ENCODE peak calls at places on chromosomes 16 and 17, in five cellular contexts. C is pancreas, U is thoracic aorta, Y is lower leg skin, D is mucosa of descending colon. K is an unnamed sample.

GRCh38 chr16:47459603-47460002 is 1.3 kb downstream of the ITFG1 start:
- DNase-seq in C (no peak), U (no peak), Y (no peak), D (no peak), K (no peak)

GRCh38 chr17:9386401-9386800 is 189.2 kb downstream of the STX8 start:
- DNase-seq in C (no peak), U (no peak), Y (no peak), D (no peak), K (no peak)

GRCh38 chr17:68290268-68290954 is 516 bp downstream of the SLC16A6 start:
- DNase-seq in C (peak), U (no peak), Y (no peak), D (peak), K (no peak)

GRCh38 chr17:15446036-15446435 is 21.4 kb downstream of the CDRT4 start:
- DNase-seq in C (no peak), U (no peak), Y (no peak), D (no peak), K (no peak)

GRCh38 chr16:49116873-49117272 is 164.8 kb downstream of the CBLN1 start:
- DNase-seq in C (no peak), U (no peak), Y (no peak), D (no peak), K (no peak)

GRCh38 chr17:70290770-70291169 is 121.4 kb downstream of the KCNJ2 start:
- DNase-seq in C (no peak), U (no peak), Y (no peak), D (no peak), K (no peak)

GRCh38 chr17:79845601-79845949 is 6.3 kb upstream of the CBX4 start:
- DNase-seq in C (no peak), U (no peak), Y (peak), D (peak), K (no peak)

GRCh38 chr17:30323895-30324319 is 9.9 kb downstream of the TMIGD1 start:
- DNase-seq in C (no peak), U (no peak), Y (peak), D (no peak), K (peak)

GRCh38 chr17:59668816-59669215 is 38.4 kb downstream of the PTRH2 start:
- DNase-seq in C (no peak), U (no peak), Y (no peak), D (no peak), K (no peak)

GRCh38 chr17:57106107-57106835 is 21.2 kb downstream of the AKAP1 start:
- DNase-seq in C (peak), U (no peak), Y (no peak), D (peak), K (no peak)

GRCh38 chr17:46922487-46922803 is 515 bp upstream of the GOSR2 start:
- DNase-seq in C (no peak), U (no peak), Y (no peak), D (no peak), K (no peak)

GRCh38 chr16:14148569-14148968 is 77.5 kb downstream of the MRTFB start:
- DNase-seq in C (no peak), U (no peak), Y (no peak), D (no peak), K (no peak)

GRCh38 chr16:2082171-2082982 is 34.6 kb downstream of the TSC2 start:
- DNase-seq in C (peak), U (no peak), Y (no peak), D (peak), K (peak)

GRCh38 chr16:65406933-65407332 is 285.1 kb upstream of the CDH11 start:
- DNase-seq in C (no peak), U (no peak), Y (no peak), D (no peak), K (no peak)

GRCh38 chr17:9009096-9009495 is 12.2 kb upstream of the NTN1 start:
- DNase-seq in C (no peak), U (no peak), Y (no peak), D (no peak), K (no peak)

GRCh38 chr17:80086081-80086480 is 15.3 kb upstream of the GAA start:
- DNase-seq in C (peak), U (no peak), Y (no peak), D (no peak), K (no peak)

GRCh38 chr17:58313815-58314705 is 14.5 kb downstream of the TSPOAP1 start:
- DNase-seq in C (no peak), U (no peak), Y (no peak), D (no peak), K (no peak)

GRCh38 chr17:70434536-70435490 is 265.5 kb downstream of the KCNJ2 start:
- DNase-seq in C (no peak), U (no peak), Y (no peak), D (peak), K (no peak)

GRCh38 chr17:78658281-78658785 is 81.1 kb upstream of the DNAH17 start:
- DNase-seq in C (no peak), U (no peak), Y (no peak), D (no peak), K (no peak)

GRCh38 chr17:42101513-42102292 is 3.4 kb upstream of the ZNF385C start:
- DNase-seq in C (peak), U (peak), Y (no peak), D (peak), K (no peak)

GRCh38 chr17:63700528-63701441 is 860 bp upstream of the LIMD2 start:
- DNase-seq in C (peak), U (peak), Y (no peak), D (peak), K (no peak)

DNA sequence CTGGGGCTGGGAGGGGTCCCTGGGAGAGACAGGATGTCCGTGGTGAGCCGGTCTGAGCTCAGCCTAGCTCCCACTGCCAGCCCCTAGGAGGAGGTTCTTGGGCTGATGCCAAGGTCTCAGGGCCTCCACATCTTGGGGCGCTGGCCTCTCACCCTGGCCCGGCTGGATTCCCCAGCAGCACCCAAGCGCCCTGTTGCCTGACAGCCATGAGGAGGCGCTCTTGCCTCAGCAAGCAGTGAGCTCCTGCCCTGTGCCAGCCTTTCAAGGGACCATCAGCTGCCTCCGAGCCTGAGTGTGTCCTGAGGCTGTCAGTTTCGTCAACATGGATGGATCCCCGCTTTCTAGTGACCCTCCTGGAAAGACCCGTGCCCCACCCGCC is 234.9 kb upstream of the CIBAR2 start:
- DNase-seq in C (peak), U (no peak), Y (no peak), D (peak), K (no peak)
- TF ChIP-seq CTCF in C (no peak), U (peak), Y (no peak), D (no peak), K (no peak)

DNA sequence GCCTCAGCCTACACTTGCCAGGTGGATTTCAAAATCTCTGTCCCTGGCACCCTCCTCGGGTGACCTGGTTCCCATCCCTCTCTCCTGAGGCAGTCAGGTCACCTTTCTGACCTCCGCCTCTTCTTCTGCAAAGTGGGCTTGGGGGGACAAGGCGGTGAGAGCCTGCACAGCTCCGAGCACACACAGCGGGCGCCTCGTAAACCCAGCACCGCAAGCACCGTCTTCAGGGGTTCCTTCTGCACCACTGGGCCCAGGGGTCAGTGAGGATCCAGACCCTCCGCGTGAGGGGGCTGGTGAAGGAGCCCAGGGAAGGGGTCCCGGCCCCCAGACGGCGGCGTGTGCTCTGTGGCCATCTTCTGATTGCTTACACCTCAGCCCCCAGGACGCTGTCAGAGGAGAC is 2.9 kb downstream of the CBFA2T3 start:
- DNase-seq in C (peak), U (no peak), Y (no peak), D (no peak), K (no peak)
- H3K4me3 ChIP-seq in C (no peak), U (no peak), Y (no peak), D (no peak), K (no peak)

DNA sequence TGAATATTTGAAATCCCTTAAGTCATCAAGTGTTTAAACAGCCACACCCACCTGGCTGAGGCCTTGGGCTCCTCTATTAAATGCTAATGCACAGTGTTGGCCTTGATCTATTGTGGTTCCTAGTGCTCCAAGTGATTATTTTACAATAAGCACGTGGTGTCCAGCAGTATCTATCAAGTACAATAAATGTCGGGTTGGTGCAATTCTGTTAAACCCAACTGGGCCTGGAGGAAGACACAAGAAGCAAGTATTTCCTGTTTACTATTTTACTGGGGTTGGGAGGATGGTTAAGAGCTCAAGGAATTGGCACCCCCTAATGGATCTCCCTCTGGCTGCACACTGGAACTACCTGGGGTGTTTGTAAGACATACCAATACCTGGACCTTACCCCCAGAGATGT is 72.1 kb upstream of the HNF1B start:
- DNase-seq in C (no peak), U (no peak), Y (no peak), D (no peak), K (peak)
- TF ChIP-seq CTCF in C (no peak), U (no peak), Y (no peak), D (no peak), K (no peak)

GRCh38 chr17:55723488-55723848 is 804 bp upstream of the TMEM100 start:
- DNase-seq in C (no peak), U (no peak), Y (no peak), D (no peak), K (no peak)
- H3K4me3 ChIP-seq in C (no peak), U (no peak), Y (no peak), D (no peak), K (no peak)